ENCODE peak calls at places on chromosome 19, in eight cellular contexts. H is upper lobe of left lung, R is cardiac fibroblast, S is fibroblast of mammary gland, T is Panc1, V is dorsolateral prefrontal cortex, J is coronary artery, N is colonic mucosa. K is an unnamed sample.

GRCh38 chr19:58575183-58576041 is 2.3 kb upstream of the MZF1 start:
- DNase-seq in H (peak), R (peak), S (peak), T (peak), V (peak), J (peak), N (peak), K (peak)

GRCh38 chr19:16368385-16369305 is 44.0 kb downstream of the KLF2 start:
- DNase-seq in H (no peak), R (no peak), S (no peak), T (no peak), V (no peak), J (no peak), N (no peak), K (no peak)

GRCh38 chr19:15897738-15898276 is at the start of gene CYP4F2:
- DNase-seq in H (peak), R (no peak), S (no peak), T (no peak), V (no peak), J (no peak), N (peak), K (no peak)

GRCh38 chr19:55206664-55207500 is 2.4 kb downstream of the PTPRH start:
- DNase-seq in H (peak), R (peak), S (peak), T (peak), V (no peak), J (no peak), N (peak), K (no peak)

GRCh38 chr19:40055832-40056504 is at the start of gene ZNF780B:
- DNase-seq in H (peak), R (peak), S (peak), T (peak), V (peak), J (peak), N (peak), K (peak)

GRCh38 chr19:17370026-17370587 is 7.0 kb downstream of the PLVAP start:
- DNase-seq in H (no peak), R (peak), S (peak), T (no peak), V (no peak), J (no peak), N (no peak), K (peak)

GRCh38 chr19:9070066-9070465 is 16.8 kb upstream of the OR1M1 start:
- DNase-seq in H (no peak), R (no peak), S (no peak), T (no peak), V (no peak), J (no peak), N (no peak), K (no peak)

GRCh38 chr19:32287811-32288227 is 57.6 kb upstream of the ZNF507 start:
- DNase-seq in H (no peak), R (peak), S (peak), T (peak), V (peak), J (no peak), N (peak), K (no peak)

DNA sequence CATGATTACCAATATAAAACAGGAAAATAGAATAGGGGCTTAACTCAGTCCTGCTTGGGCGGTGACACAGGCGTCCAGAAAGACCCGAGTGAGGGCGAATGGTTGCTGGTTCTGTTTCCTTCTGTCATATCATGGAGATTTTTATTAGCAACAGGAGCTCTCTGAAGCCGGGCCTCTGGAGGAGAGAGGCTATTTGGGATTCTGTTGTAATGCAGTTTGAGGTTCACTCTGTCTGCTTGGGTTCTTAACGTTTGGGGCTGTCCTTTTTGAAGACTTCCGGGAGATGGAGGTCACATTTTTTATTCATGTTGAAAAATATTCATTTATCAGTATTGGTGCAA is 115.7 kb upstream of the ZNF536 start:
- DNase-seq in H (no peak), R (no peak), S (no peak), T (no peak), V (no peak), J (no peak), N (no peak), K (no peak)
- H3K4me3 ChIP-seq in H (no peak), R (no peak), S (no peak), T (no peak), V (no peak), J (no peak), N (no peak), K (no peak)

DNA sequence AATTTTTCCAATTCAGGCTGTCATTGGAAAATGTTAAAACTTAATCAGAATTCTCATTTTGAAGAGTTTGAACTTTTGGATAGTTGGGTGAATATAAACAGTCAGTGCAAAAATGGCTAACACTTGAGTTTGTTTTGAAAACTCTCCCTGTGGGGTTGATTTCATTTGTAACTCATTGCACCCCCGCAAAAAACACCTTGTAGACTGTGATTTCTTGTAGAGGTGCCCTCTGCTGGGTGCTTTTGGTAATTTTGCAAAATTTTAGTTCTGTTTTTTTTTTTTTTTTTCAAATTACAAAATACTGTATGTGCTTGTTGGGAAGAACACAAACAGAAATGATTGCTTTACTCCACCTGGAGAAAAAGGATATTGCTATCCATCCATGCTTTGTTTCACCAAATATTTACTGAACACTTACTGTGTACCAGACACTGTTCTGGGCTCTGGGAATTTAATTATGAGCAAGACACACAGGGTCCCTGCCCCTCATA is 28.2 kb upstream of the GPI start:
- DNase-seq in H (no peak), R (peak), S (peak), T (no peak), V (no peak), J (no peak), N (no peak), K (no peak)
- TF ChIP-seq CTCF in H (peak), R (peak), S (peak), T (peak), V (peak), J (no peak), N (peak), K (peak)

DNA sequence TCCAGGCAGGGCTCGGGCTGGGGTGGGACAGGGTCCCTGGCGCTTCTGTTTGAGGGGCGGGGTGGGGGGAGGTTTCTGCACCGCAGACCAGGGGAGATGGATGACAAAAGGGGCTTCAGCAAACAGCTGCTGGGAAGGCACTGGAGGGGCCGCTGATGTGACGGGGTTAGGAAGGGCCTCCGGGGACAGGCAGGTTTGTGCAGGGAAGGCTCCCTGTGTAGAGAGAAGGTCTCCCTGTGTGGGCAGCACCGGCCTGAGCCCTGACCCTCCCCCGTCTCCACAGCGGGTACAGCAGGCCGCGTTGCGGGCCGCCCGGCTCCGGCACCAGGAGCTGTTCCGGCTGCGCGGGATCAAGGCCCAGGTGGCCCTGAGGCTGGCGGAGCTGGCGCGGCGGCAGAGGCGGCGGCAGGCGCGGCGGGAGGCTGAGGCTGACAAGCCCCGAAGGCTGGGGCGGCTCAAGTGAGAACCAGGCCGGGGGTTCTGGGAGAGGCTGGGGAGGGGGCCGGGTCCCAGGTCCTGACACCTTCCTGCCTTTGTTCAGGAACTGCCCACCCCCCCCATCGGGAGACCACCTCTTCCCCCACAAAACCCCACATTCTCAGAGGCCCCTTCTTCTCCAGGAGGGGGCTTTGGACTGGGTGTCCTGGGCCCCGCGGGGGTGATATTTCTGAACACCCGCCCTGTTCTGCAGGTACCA is 9.9 kb downstream of the NOP53 start:
- DNase-seq in H (peak), R (no peak), S (no peak), T (no peak), V (no peak), J (no peak), N (no peak), K (no peak)
- H3K4me3 ChIP-seq in H (no peak), R (no peak), S (no peak), T (no peak), V (no peak), J (no peak), N (no peak), K (no peak)

DNA sequence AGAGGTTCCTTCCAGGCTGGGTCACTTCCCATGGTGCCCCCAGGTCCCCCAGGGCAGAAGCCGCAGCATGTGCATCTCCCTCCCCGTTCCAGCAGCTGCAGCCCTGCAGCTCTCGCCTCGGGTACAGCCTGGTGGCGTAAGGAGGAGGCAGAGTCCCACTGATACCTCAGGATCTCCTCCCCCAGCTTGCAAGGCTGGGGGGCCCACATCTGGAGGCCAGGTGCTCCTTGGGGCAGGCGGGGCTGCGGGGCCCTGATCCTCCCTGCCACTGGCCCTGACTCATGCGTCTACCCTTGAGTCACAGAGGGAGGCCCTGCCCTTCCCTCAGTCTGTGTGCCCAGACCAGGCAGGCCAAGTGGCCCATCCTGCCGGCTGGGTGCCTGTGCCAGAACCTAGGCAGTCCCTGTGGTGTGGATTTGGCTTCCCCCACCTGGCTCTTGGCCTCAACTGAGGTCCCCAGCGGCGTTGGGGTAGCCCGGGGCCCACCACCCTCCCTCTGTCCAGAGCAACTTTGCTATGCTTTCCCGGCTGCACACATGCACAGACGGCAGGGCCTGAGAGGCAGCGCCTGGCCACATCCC is 12.8 kb downstream of the YIPF2 start:
- DNase-seq in H (peak), R (peak), S (peak), T (no peak), V (no peak), J (no peak), N (no peak), K (no peak)
- TF ChIP-seq CTCF in H (no peak), R (peak), S (peak), T (no peak), V (no peak), J (no peak), N (no peak), K (no peak)

GRCh38 chr19:56441206-56441792 is 35.8 kb downstream of the ZNF667 start:
- DNase-seq in H (no peak), R (no peak), S (no peak), T (no peak), V (no peak), J (no peak), N (no peak), K (no peak)
- H3K4me3 ChIP-seq in H (no peak), R (no peak), S (no peak), T (no peak), V (no peak), J (peak), N (no peak), K (no peak)

K was measured in GM12864.